ENCODE peak calls at places on chromosomes 13 and 19, in four cellular contexts. J is fibroblast of pulmonary artery, Q is pancreas, U is ovary. B is an unnamed sample.

GRCh38 chr13:85798999-85799646 is at the start of gene SLITRK6:
- DNase-seq in J (peak; percentile 70), Q (no peak), U (no peak), B (no peak)

GRCh38 chr13:50379584-50379983 is 364.3 kb downstream of the KCNRG start:
- DNase-seq in J (no peak), Q (no peak), U (no peak), B (no peak)

GRCh38 chr19:18109731-18110671 is 12.4 kb downstream of the MAST3 start:
- DNase-seq in J (no peak), Q (peak; percentile 69), U (peak; percentile 37), B (peak; percentile 54)

GRCh38 chr19:56707821-56708220 is 36.3 kb upstream of the ZNF835 start:
- DNase-seq in J (no peak), Q (no peak), U (no peak), B (no peak)

GRCh38 chr19:32464279-32464678 is 58.7 kb downstream of the DPY19L3 start:
- DNase-seq in J (peak; percentile 36), Q (no peak), U (no peak), B (no peak)

GRCh38 chr13:58018865-58019264 is 387.3 kb downstream of the PCDH17 start:
- DNase-seq in J (no peak), Q (no peak), U (no peak), B (no peak)

GRCh38 chr19:29266001-29266400 is 53.0 kb upstream of the UQCRFS1 start:
- DNase-seq in J (no peak), Q (no peak), U (no peak), B (no peak)

GRCh38 chr19:34393031-34393430 is 11.2 kb upstream of the PDCD2L start:
- DNase-seq in J (no peak), Q (no peak), U (no peak), B (no peak)

GRCh38 chr19:55654833-55655647 is at the start of gene U2AF2:
- DNase-seq in J (peak; percentile 62), Q (peak; percentile 98), U (peak; percentile 97), B (peak; percentile 96)

GRCh38 chr13:86946734-86947133 is 724.4 kb upstream of the SLITRK5 start:
- DNase-seq in J (no peak), Q (no peak), U (no peak), B (no peak)

GRCh38 chr13:102667911-102668310 is 26.9 kb downstream of the METTL21C start:
- DNase-seq in J (no peak), Q (no peak), U (no peak), B (no peak)

GRCh38 chr13:97797553-97797952 is 155.9 kb upstream of the IPO5 start:
- DNase-seq in J (no peak), Q (no peak), U (no peak), B (no peak)

GRCh38 chr13:108326318-108326717 is 56.8 kb downstream of the TNFSF13B start:
- DNase-seq in J (peak; percentile 21), Q (no peak), U (no peak), B (no peak)

GRCh38 chr19:41700381-41701195 is 7.8 kb upstream of the CEACAM5 start:
- DNase-seq in J (no peak), Q (no peak), U (no peak), B (no peak)

GRCh38 chr19:41699231-41699967 is 9.0 kb upstream of the CEACAM5 start:
- DNase-seq in J (no peak), Q (peak; percentile 42), U (no peak), B (no peak)

GRCh38 chr19:41699968-41700323 is 8.5 kb upstream of the CEACAM5 start:
- DNase-seq in J (no peak), Q (no peak), U (no peak), B (no peak)

GRCh38 chr19:41702208-41702651 is 6.2 kb upstream of the CEACAM5 start:
- DNase-seq in J (peak; percentile 11), Q (no peak), U (no peak), B (no peak)

DNA sequence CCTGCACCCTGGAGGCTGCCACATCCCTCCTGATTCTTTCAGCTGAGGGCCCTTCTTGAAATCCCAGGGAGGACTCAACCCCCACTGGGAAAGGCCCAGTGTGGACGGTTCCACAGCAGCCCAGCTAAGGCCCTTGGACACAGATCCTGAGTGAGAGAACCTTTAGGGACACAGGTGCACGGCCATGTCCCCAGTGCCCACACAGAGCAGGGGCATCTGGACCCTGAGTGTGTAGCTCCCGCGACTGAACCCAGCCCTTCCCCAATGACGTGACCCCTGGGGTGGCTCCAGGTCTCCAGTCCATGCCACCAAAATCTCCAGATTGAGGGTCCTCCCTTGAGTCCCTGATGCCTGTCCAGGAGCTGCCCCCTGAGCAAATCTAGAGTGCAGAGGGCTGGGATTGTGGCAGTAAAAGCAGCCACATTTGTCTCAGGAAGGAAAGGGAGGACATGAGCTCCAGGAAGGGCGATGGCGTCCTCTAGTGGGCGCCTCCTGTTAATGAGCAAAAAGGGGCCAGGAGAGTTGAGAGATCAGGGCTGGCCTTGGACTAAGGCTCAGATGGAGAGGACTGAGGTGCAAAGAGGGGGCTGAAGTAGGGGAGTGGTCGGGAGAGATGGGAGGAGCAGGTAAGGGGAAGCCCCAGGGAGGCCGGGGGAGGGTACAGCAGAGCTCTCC is 6.9 kb upstream of the CEACAM5 start:
- DNase-seq in J (no peak), Q (no peak), U (no peak), B (no peak)
- TF ChIP-seq CTCF in J (no peak), Q (no peak), U (no peak), B (no peak)

DNA sequence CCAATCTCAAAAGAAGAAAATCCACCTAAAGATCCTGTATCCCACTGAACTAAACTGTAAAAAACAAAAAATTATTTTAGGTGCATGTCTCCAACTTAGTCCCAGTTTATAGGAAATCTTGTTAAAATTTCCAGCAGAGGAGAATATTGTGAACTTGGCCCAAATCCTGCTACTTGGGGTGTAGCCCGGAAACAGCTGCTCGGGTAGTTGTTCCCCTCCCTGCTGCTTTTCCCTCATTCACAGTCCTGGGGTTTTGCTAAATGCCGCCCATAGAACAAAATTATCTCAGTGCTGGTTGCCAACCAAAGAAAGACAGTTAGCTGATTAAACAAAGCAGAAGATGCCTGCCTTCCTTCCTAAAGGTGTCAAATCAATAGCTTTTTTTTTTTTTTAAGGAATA is 330.5 kb upstream of the KLF12 start:
- DNase-seq in J (no peak), Q (no peak), U (no peak), B (no peak)
- H3K4me3 ChIP-seq in J (no peak overlapping the region), Q (no peak overlapping the region), U (no peak overlapping the region), B (no peak overlapping the region)

GRCh38 chr19:53912653-53913052 is 3.6 kb downstream of the CACNG7 start:
- DNase-seq in J (no peak), Q (no peak), U (no peak), B (no peak)
- TF ChIP-seq CTCF in J (peak; percentile 30), Q (no peak), U (no peak), B (no peak)

GRCh38 chr19:13016628-13017305 is 21.5 kb downstream of the NFIX start:
- DNase-seq in J (no peak), Q (no peak), U (no peak), B (no peak)

GRCh38 chr19:13019330-13019729 is 24.1 kb downstream of the NFIX start:
- DNase-seq in J (no peak), Q (no peak), U (no peak), B (no peak)

GRCh38 chr19:13018037-13018914 is 23.0 kb downstream of the NFIX start:
- DNase-seq in J (peak; percentile 69), Q (no peak), U (peak; percentile 85), B (no peak)

GRCh38 chr19:13016245-13016627 is 21.0 kb downstream of the NFIX start:
- DNase-seq in J (no peak), Q (no peak), U (no peak), B (no peak)

DNA sequence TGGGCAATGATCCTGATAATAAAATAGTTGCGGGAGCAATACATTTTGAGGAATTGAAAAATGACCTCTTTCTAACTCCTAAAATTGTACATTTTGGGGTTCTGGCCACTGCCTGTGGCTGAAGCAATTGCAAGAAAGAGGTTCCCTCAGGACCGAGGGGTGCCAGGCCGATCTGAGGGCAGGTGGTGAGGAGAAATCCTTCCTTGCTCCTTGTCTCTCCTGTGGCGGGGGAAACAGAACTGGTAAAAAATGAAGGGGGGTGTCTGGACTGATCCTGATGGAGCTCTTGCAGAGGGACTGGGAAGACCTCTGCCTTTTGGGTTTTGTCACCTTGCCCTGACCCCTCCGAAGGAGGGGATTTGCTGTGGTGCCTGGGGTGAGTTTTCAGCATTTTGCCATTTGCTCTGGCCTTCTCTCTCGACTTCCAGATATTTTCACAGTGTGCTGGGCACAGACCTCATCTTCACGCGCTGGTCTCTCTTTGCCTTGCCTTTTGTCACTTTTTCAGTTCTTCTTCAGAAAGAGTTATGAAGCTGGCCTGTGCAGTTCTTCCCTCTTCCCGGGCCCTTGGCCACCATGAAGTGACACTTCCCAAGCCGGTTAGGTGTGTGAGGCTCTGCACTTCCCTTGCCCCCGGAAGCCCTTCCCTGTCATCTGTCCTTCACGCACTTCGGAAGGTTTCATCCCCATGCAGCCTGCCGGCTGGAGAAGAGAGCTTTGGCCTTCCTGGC is 22.2 kb downstream of the NFIX start:
- DNase-seq in J (no peak), Q (no peak), U (no peak), B (no peak)
- H3K4me3 ChIP-seq in J (no peak overlapping the region), Q (no peak overlapping the region), U (peak overlapping the region; percentile 30), B (no peak overlapping the region)

GRCh38 chr19:11295665-11296245 is at the start of gene TSPAN16:
- DNase-seq in J (no peak), Q (no peak), U (no peak), B (no peak)
- TF ChIP-seq CTCF in J (peak; percentile 9), Q (no peak), U (no peak), B (no peak)

B was measured in lung.